ENCODE peak calls at places on chromosomes 16 and 17, in eight cellular contexts. One of them, this sample, is unnamed.

GRCh38 chr17:1673041-1673790 is 11.5 kb downstream of the PRPF8 start:
- DNase-seq in activated CD4-positive, alpha-beta T cell treated with anti-CD3 and anti-CD28 coated beads for 1 hour: no peak
- DNase-seq in CMK: no peak
- DNase-seq in stimulated activated CD4-positive, alpha-beta T cell treated with anti-CD3 and anti-CD28 coated beads, Interleukin-1b, Interleukin-23, amount 100 ng/mL, for 48 hours: no peak
- DNase-seq in COR-L47: no peak
- DNase-seq in IMR-90: no peak
- DNase-seq in naive thymus-derived CD4-positive, alpha-beta T cell: no peak
- DNase-seq in ELF-1: no peak
- DNase-seq in this sample: no peak

GRCh38 chr16:70437017-70437581 is 1.8 kb downstream of the ST3GAL2 start:
- DNase-seq in activated CD4-positive, alpha-beta T cell treated with anti-CD3 and anti-CD28 coated beads for 1 hour: no peak
- DNase-seq in CMK: no peak
- DNase-seq in stimulated activated CD4-positive, alpha-beta T cell treated with anti-CD3 and anti-CD28 coated beads, Interleukin-1b, Interleukin-23, amount 100 ng/mL, for 48 hours: no peak
- DNase-seq in COR-L47: no peak
- DNase-seq in IMR-90: peak
- DNase-seq in naive thymus-derived CD4-positive, alpha-beta T cell: no peak
- DNase-seq in ELF-1: peak
- DNase-seq in this sample: peak

GRCh38 chr17:1108810-1109605 is 70.8 kb downstream of the ABR start:
- DNase-seq in activated CD4-positive, alpha-beta T cell treated with anti-CD3 and anti-CD28 coated beads for 1 hour: peak
- DNase-seq in CMK: no peak
- DNase-seq in stimulated activated CD4-positive, alpha-beta T cell treated with anti-CD3 and anti-CD28 coated beads, Interleukin-1b, Interleukin-23, amount 100 ng/mL, for 48 hours: peak
- DNase-seq in COR-L47: no peak
- DNase-seq in IMR-90: peak
- DNase-seq in naive thymus-derived CD4-positive, alpha-beta T cell: peak
- DNase-seq in ELF-1: no peak
- DNase-seq in this sample: no peak

GRCh38 chr16:9447699-9448098 is 356.3 kb downstream of the HAPSTR1 start:
- DNase-seq in activated CD4-positive, alpha-beta T cell treated with anti-CD3 and anti-CD28 coated beads for 1 hour: no peak
- DNase-seq in CMK: no peak
- DNase-seq in stimulated activated CD4-positive, alpha-beta T cell treated with anti-CD3 and anti-CD28 coated beads, Interleukin-1b, Interleukin-23, amount 100 ng/mL, for 48 hours: no peak
- DNase-seq in COR-L47: no peak
- DNase-seq in IMR-90: no peak
- DNase-seq in naive thymus-derived CD4-positive, alpha-beta T cell: no peak
- DNase-seq in ELF-1: no peak
- DNase-seq in this sample: no peak

GRCh38 chr17:40548982-40549680 is 16.1 kb downstream of the CCR7 start:
- DNase-seq in activated CD4-positive, alpha-beta T cell treated with anti-CD3 and anti-CD28 coated beads for 1 hour: no peak
- DNase-seq in CMK: no peak
- DNase-seq in stimulated activated CD4-positive, alpha-beta T cell treated with anti-CD3 and anti-CD28 coated beads, Interleukin-1b, Interleukin-23, amount 100 ng/mL, for 48 hours: no peak
- DNase-seq in COR-L47: peak
- DNase-seq in IMR-90: peak
- DNase-seq in naive thymus-derived CD4-positive, alpha-beta T cell: peak
- DNase-seq in ELF-1: no peak
- DNase-seq in this sample: peak

GRCh38 chr17:66165537-66166123 is 26.3 kb downstream of the CEP112 start:
- DNase-seq in activated CD4-positive, alpha-beta T cell treated with anti-CD3 and anti-CD28 coated beads for 1 hour: no peak
- DNase-seq in CMK: peak
- DNase-seq in stimulated activated CD4-positive, alpha-beta T cell treated with anti-CD3 and anti-CD28 coated beads, Interleukin-1b, Interleukin-23, amount 100 ng/mL, for 48 hours: no peak
- DNase-seq in COR-L47: peak
- DNase-seq in IMR-90: peak
- DNase-seq in naive thymus-derived CD4-positive, alpha-beta T cell: no peak
- DNase-seq in ELF-1: no peak
- DNase-seq in this sample: peak

GRCh38 chr16:67164599-67165061 is at the start of gene HSF4:
- DNase-seq in activated CD4-positive, alpha-beta T cell treated with anti-CD3 and anti-CD28 coated beads for 1 hour: no peak
- DNase-seq in CMK: no peak
- DNase-seq in stimulated activated CD4-positive, alpha-beta T cell treated with anti-CD3 and anti-CD28 coated beads, Interleukin-1b, Interleukin-23, amount 100 ng/mL, for 48 hours: no peak
- DNase-seq in COR-L47: no peak
- DNase-seq in IMR-90: no peak
- DNase-seq in naive thymus-derived CD4-positive, alpha-beta T cell: no peak
- DNase-seq in ELF-1: no peak
- DNase-seq in this sample: no peak

GRCh38 chr16:75286996-75287395 is 35.6 kb upstream of the BCAR1 start:
- DNase-seq in activated CD4-positive, alpha-beta T cell treated with anti-CD3 and anti-CD28 coated beads for 1 hour: no peak
- DNase-seq in CMK: no peak
- DNase-seq in stimulated activated CD4-positive, alpha-beta T cell treated with anti-CD3 and anti-CD28 coated beads, Interleukin-1b, Interleukin-23, amount 100 ng/mL, for 48 hours: no peak
- DNase-seq in COR-L47: no peak
- DNase-seq in IMR-90: no peak
- DNase-seq in naive thymus-derived CD4-positive, alpha-beta T cell: no peak
- DNase-seq in ELF-1: no peak
- DNase-seq in this sample: no peak

GRCh38 chr16:23509763-23510153 is 536 bp downstream of the GGA2 start:
- DNase-seq in activated CD4-positive, alpha-beta T cell treated with anti-CD3 and anti-CD28 coated beads for 1 hour: no peak
- DNase-seq in CMK: no peak
- DNase-seq in stimulated activated CD4-positive, alpha-beta T cell treated with anti-CD3 and anti-CD28 coated beads, Interleukin-1b, Interleukin-23, amount 100 ng/mL, for 48 hours: no peak
- DNase-seq in COR-L47: no peak
- DNase-seq in IMR-90: peak
- DNase-seq in naive thymus-derived CD4-positive, alpha-beta T cell: no peak
- DNase-seq in ELF-1: peak
- DNase-seq in this sample: no peak

GRCh38 chr17:41844971-41845370 is 7.3 kb downstream of the KLHL10 start:
- DNase-seq in activated CD4-positive, alpha-beta T cell treated with anti-CD3 and anti-CD28 coated beads for 1 hour: no peak
- DNase-seq in CMK: no peak
- DNase-seq in stimulated activated CD4-positive, alpha-beta T cell treated with anti-CD3 and anti-CD28 coated beads, Interleukin-1b, Interleukin-23, amount 100 ng/mL, for 48 hours: no peak
- DNase-seq in COR-L47: no peak
- DNase-seq in IMR-90: peak
- DNase-seq in naive thymus-derived CD4-positive, alpha-beta T cell: no peak
- DNase-seq in ELF-1: no peak
- DNase-seq in this sample: no peak

GRCh38 chr17:62823111-62823895 is 15.2 kb upstream of the MARCHF10 start:
- DNase-seq in activated CD4-positive, alpha-beta T cell treated with anti-CD3 and anti-CD28 coated beads for 1 hour: no peak
- DNase-seq in CMK: no peak
- DNase-seq in stimulated activated CD4-positive, alpha-beta T cell treated with anti-CD3 and anti-CD28 coated beads, Interleukin-1b, Interleukin-23, amount 100 ng/mL, for 48 hours: no peak
- DNase-seq in COR-L47: no peak
- DNase-seq in IMR-90: no peak
- DNase-seq in naive thymus-derived CD4-positive, alpha-beta T cell: no peak
- DNase-seq in ELF-1: no peak
- DNase-seq in this sample: no peak

GRCh38 chr17:79262624-79263023 is 188.0 kb downstream of the ENGASE start:
- DNase-seq in activated CD4-positive, alpha-beta T cell treated with anti-CD3 and anti-CD28 coated beads for 1 hour: no peak
- DNase-seq in CMK: no peak
- DNase-seq in stimulated activated CD4-positive, alpha-beta T cell treated with anti-CD3 and anti-CD28 coated beads, Interleukin-1b, Interleukin-23, amount 100 ng/mL, for 48 hours: no peak
- DNase-seq in COR-L47: no peak
- DNase-seq in IMR-90: no peak
- DNase-seq in naive thymus-derived CD4-positive, alpha-beta T cell: no peak
- DNase-seq in ELF-1: no peak
- DNase-seq in this sample: peak

GRCh38 chr16:4322121-4323035 is 6.5 kb downstream of the GLIS2 start:
- DNase-seq in activated CD4-positive, alpha-beta T cell treated with anti-CD3 and anti-CD28 coated beads for 1 hour: no peak
- DNase-seq in CMK: no peak
- DNase-seq in stimulated activated CD4-positive, alpha-beta T cell treated with anti-CD3 and anti-CD28 coated beads, Interleukin-1b, Interleukin-23, amount 100 ng/mL, for 48 hours: no peak
- DNase-seq in COR-L47: no peak
- DNase-seq in IMR-90: no peak
- DNase-seq in naive thymus-derived CD4-positive, alpha-beta T cell: no peak
- DNase-seq in ELF-1: no peak
- DNase-seq in this sample: no peak

GRCh38 chr17:68248886-68249872 is 1.3 kb downstream of the AMZ2 start:
- DNase-seq in activated CD4-positive, alpha-beta T cell treated with anti-CD3 and anti-CD28 coated beads for 1 hour: no peak
- DNase-seq in CMK: peak
- DNase-seq in stimulated activated CD4-positive, alpha-beta T cell treated with anti-CD3 and anti-CD28 coated beads, Interleukin-1b, Interleukin-23, amount 100 ng/mL, for 48 hours: no peak
- DNase-seq in COR-L47: no peak
- DNase-seq in IMR-90: no peak
- DNase-seq in naive thymus-derived CD4-positive, alpha-beta T cell: no peak
- DNase-seq in ELF-1: no peak
- DNase-seq in this sample: peak

GRCh38 chr17:38921756-38922411 is 3.5 kb upstream of the LASP1NB start:
- DNase-seq in activated CD4-positive, alpha-beta T cell treated with anti-CD3 and anti-CD28 coated beads for 1 hour: no peak
- DNase-seq in CMK: no peak
- DNase-seq in stimulated activated CD4-positive, alpha-beta T cell treated with anti-CD3 and anti-CD28 coated beads, Interleukin-1b, Interleukin-23, amount 100 ng/mL, for 48 hours: no peak
- DNase-seq in COR-L47: no peak
- DNase-seq in IMR-90: no peak
- DNase-seq in naive thymus-derived CD4-positive, alpha-beta T cell: no peak
- DNase-seq in ELF-1: no peak
- DNase-seq in this sample: no peak

GRCh38 chr16:76897816-76898215 is 293.2 kb upstream of the MON1B start:
- DNase-seq in activated CD4-positive, alpha-beta T cell treated with anti-CD3 and anti-CD28 coated beads for 1 hour: no peak
- DNase-seq in CMK: no peak
- DNase-seq in stimulated activated CD4-positive, alpha-beta T cell treated with anti-CD3 and anti-CD28 coated beads, Interleukin-1b, Interleukin-23, amount 100 ng/mL, for 48 hours: no peak
- DNase-seq in COR-L47: no peak
- DNase-seq in IMR-90: no peak
- DNase-seq in naive thymus-derived CD4-positive, alpha-beta T cell: no peak
- DNase-seq in ELF-1: no peak
- DNase-seq in this sample: no peak

GRCh38 chr17:73814070-73814469 is 169.8 kb upstream of the SDK2 start:
- DNase-seq in activated CD4-positive, alpha-beta T cell treated with anti-CD3 and anti-CD28 coated beads for 1 hour: no peak
- DNase-seq in CMK: no peak
- DNase-seq in stimulated activated CD4-positive, alpha-beta T cell treated with anti-CD3 and anti-CD28 coated beads, Interleukin-1b, Interleukin-23, amount 100 ng/mL, for 48 hours: no peak
- DNase-seq in COR-L47: peak
- DNase-seq in IMR-90: no peak
- DNase-seq in naive thymus-derived CD4-positive, alpha-beta T cell: no peak
- DNase-seq in ELF-1: no peak
- DNase-seq in this sample: no peak

GRCh38 chr17:53627511-53627910 is 195.2 kb upstream of the KIF2B start:
- DNase-seq in activated CD4-positive, alpha-beta T cell treated with anti-CD3 and anti-CD28 coated beads for 1 hour: no peak
- DNase-seq in CMK: no peak
- DNase-seq in stimulated activated CD4-positive, alpha-beta T cell treated with anti-CD3 and anti-CD28 coated beads, Interleukin-1b, Interleukin-23, amount 100 ng/mL, for 48 hours: no peak
- DNase-seq in COR-L47: no peak
- DNase-seq in IMR-90: peak
- DNase-seq in naive thymus-derived CD4-positive, alpha-beta T cell: no peak
- DNase-seq in ELF-1: no peak
- DNase-seq in this sample: no peak

GRCh38 chr16:23615805-23616204 is 19.7 kb upstream of the NDUFAB1 start:
- DNase-seq in activated CD4-positive, alpha-beta T cell treated with anti-CD3 and anti-CD28 coated beads for 1 hour: no peak
- DNase-seq in CMK: no peak
- DNase-seq in stimulated activated CD4-positive, alpha-beta T cell treated with anti-CD3 and anti-CD28 coated beads, Interleukin-1b, Interleukin-23, amount 100 ng/mL, for 48 hours: no peak
- DNase-seq in COR-L47: no peak
- DNase-seq in IMR-90: no peak
- DNase-seq in naive thymus-derived CD4-positive, alpha-beta T cell: no peak
- DNase-seq in ELF-1: no peak
- DNase-seq in this sample: no peak

GRCh38 chr17:2194778-2195417 is 108.7 kb downstream of the SMG6 start:
- DNase-seq in activated CD4-positive, alpha-beta T cell treated with anti-CD3 and anti-CD28 coated beads for 1 hour: no peak
- DNase-seq in CMK: no peak
- DNase-seq in stimulated activated CD4-positive, alpha-beta T cell treated with anti-CD3 and anti-CD28 coated beads, Interleukin-1b, Interleukin-23, amount 100 ng/mL, for 48 hours: no peak
- DNase-seq in COR-L47: no peak
- DNase-seq in IMR-90: no peak
- DNase-seq in naive thymus-derived CD4-positive, alpha-beta T cell: no peak
- DNase-seq in ELF-1: peak
- DNase-seq in this sample: peak

GRCh38 chr16:85655216-85656129 is 33.3 kb downstream of the GINS2 start:
- DNase-seq in activated CD4-positive, alpha-beta T cell treated with anti-CD3 and anti-CD28 coated beads for 1 hour: no peak
- DNase-seq in CMK: no peak
- DNase-seq in stimulated activated CD4-positive, alpha-beta T cell treated with anti-CD3 and anti-CD28 coated beads, Interleukin-1b, Interleukin-23, amount 100 ng/mL, for 48 hours: no peak
- DNase-seq in COR-L47: no peak
- DNase-seq in IMR-90: no peak
- DNase-seq in naive thymus-derived CD4-positive, alpha-beta T cell: no peak
- DNase-seq in ELF-1: no peak
- DNase-seq in this sample: no peak

GRCh38 chr17:67136191-67137025 is 92.1 kb downstream of the CACNG1 start:
- DNase-seq in activated CD4-positive, alpha-beta T cell treated with anti-CD3 and anti-CD28 coated beads for 1 hour: no peak
- DNase-seq in CMK: no peak
- DNase-seq in stimulated activated CD4-positive, alpha-beta T cell treated with anti-CD3 and anti-CD28 coated beads, Interleukin-1b, Interleukin-23, amount 100 ng/mL, for 48 hours: no peak
- DNase-seq in COR-L47: no peak
- DNase-seq in IMR-90: peak
- DNase-seq in naive thymus-derived CD4-positive, alpha-beta T cell: no peak
- DNase-seq in ELF-1: no peak
- DNase-seq in this sample: no peak

GRCh38 chr17:73643012-73643845 is 1.0 kb downstream of the SDK2 start:
- DNase-seq in activated CD4-positive, alpha-beta T cell treated with anti-CD3 and anti-CD28 coated beads for 1 hour: no peak
- DNase-seq in CMK: no peak
- DNase-seq in stimulated activated CD4-positive, alpha-beta T cell treated with anti-CD3 and anti-CD28 coated beads, Interleukin-1b, Interleukin-23, amount 100 ng/mL, for 48 hours: peak
- DNase-seq in COR-L47: peak
- DNase-seq in IMR-90: no peak
- DNase-seq in naive thymus-derived CD4-positive, alpha-beta T cell: peak
- DNase-seq in ELF-1: peak
- DNase-seq in this sample: no peak

GRCh38 chr17:15945493-15946209 is 721 bp downstream of the ADORA2B start:
- DNase-seq in activated CD4-positive, alpha-beta T cell treated with anti-CD3 and anti-CD28 coated beads for 1 hour: peak
- DNase-seq in CMK: no peak
- DNase-seq in stimulated activated CD4-positive, alpha-beta T cell treated with anti-CD3 and anti-CD28 coated beads, Interleukin-1b, Interleukin-23, amount 100 ng/mL, for 48 hours: peak
- DNase-seq in COR-L47: no peak
- DNase-seq in IMR-90: peak
- DNase-seq in naive thymus-derived CD4-positive, alpha-beta T cell: peak
- DNase-seq in ELF-1: peak
- DNase-seq in this sample: no peak

GRCh38 chr17:40433551-40434384 is 9.5 kb upstream of the IGFBP4 start:
- DNase-seq in activated CD4-positive, alpha-beta T cell treated with anti-CD3 and anti-CD28 coated beads for 1 hour: no peak
- DNase-seq in CMK: no peak
- DNase-seq in stimulated activated CD4-positive, alpha-beta T cell treated with anti-CD3 and anti-CD28 coated beads, Interleukin-1b, Interleukin-23, amount 100 ng/mL, for 48 hours: peak
- DNase-seq in COR-L47: no peak
- DNase-seq in IMR-90: no peak
- DNase-seq in naive thymus-derived CD4-positive, alpha-beta T cell: no peak
- DNase-seq in ELF-1: peak
- DNase-seq in this sample: no peak

GRCh38 chr17:7853693-7854043 is 1.2 kb upstream of the TMEM88 start:
- DNase-seq in activated CD4-positive, alpha-beta T cell treated with anti-CD3 and anti-CD28 coated beads for 1 hour: no peak
- DNase-seq in CMK: no peak
- DNase-seq in stimulated activated CD4-positive, alpha-beta T cell treated with anti-CD3 and anti-CD28 coated beads, Interleukin-1b, Interleukin-23, amount 100 ng/mL, for 48 hours: no peak
- DNase-seq in COR-L47: no peak
- DNase-seq in IMR-90: no peak
- DNase-seq in naive thymus-derived CD4-positive, alpha-beta T cell: no peak
- DNase-seq in ELF-1: peak
- DNase-seq in this sample: no peak

GRCh38 chr17:81871387-81872120 is 417 bp upstream of the ARHGDIA start:
- DNase-seq in activated CD4-positive, alpha-beta T cell treated with anti-CD3 and anti-CD28 coated beads for 1 hour: peak
- DNase-seq in CMK: peak
- DNase-seq in stimulated activated CD4-positive, alpha-beta T cell treated with anti-CD3 and anti-CD28 coated beads, Interleukin-1b, Interleukin-23, amount 100 ng/mL, for 48 hours: peak
- DNase-seq in COR-L47: peak
- DNase-seq in IMR-90: peak
- DNase-seq in naive thymus-derived CD4-positive, alpha-beta T cell: peak
- DNase-seq in ELF-1: peak
- DNase-seq in this sample: peak

This sample was measured in DMS79 treated with DMSO at 0.1 percent for 48 hours.